ENCODE peak calls at places on chromosomes 3 and 15, in ten cellular contexts. P is K562, Q is tibial nerve, B is spleen, F is IMR-90, K is suprapubic skin, T is uterus, V is sigmoid colon, Z is stomach, J is body of pancreas. D is an unnamed sample.

GRCh38 chr3:140177943-140178342 is 243.0 kb downstream of the CLSTN2 start:
- DNase-seq in F (no peak), J (no peak), Z (no peak), P (no peak), B (no peak), K (no peak), Q (no peak), T (no peak), V (no peak), D (no peak)

GRCh38 chr3:157375342-157375986 is 61.2 kb upstream of the PTX3 start:
- DNase-seq in T (no peak), K (no peak), P (no peak), Q (no peak), F (peak; percentile 16), B (no peak), J (no peak), V (no peak), Z (no peak), D (no peak)

GRCh38 chr3:151351648-151352047 is 22.3 kb upstream of the P2RY13 start:
- DNase-seq in V (no peak), Z (no peak), T (no peak), F (no peak), B (no peak), P (no peak), K (no peak), J (no peak), Q (no peak), D (no peak)

GRCh38 chr3:82461049-82461889 is 699.8 kb upstream of the GBE1 start:
- DNase-seq in K (no peak), F (no peak), Z (no peak), Q (no peak), T (no peak), B (no peak), J (no peak), P (no peak), V (no peak), D (no peak)

GRCh38 chr3:195270350-195271115 is 426 bp downstream of the XXYLT1 start:
- DNase-seq in K (no peak), F (peak; percentile 69), P (peak; percentile 54), J (peak; percentile 72), Z (no peak), T (no peak), B (peak; percentile 96), V (peak; percentile 85), Q (peak; percentile 52), D (peak; percentile 69)

GRCh38 chr3:49122022-49122421 is 1.4 kb upstream of the USP19 start:
- DNase-seq in B (no peak), T (no peak), P (no peak), Z (no peak), V (no peak), K (no peak), F (no peak), Q (no peak), J (no peak), D (no peak)

GRCh38 chr3:122014741-122015140 is 7.3 kb downstream of the ILDR1 start:
- DNase-seq in J (no peak), Q (no peak), Z (no peak), T (no peak), F (no peak), P (no peak), B (no peak), V (no peak), K (no peak), D (no peak)

GRCh38 chr15:42092666-42093445 is 1.5 kb downstream of the PLA2G4D start:
- DNase-seq in V (no peak), B (no peak), K (no peak), Q (no peak), T (no peak), Z (peak; percentile 85), J (peak; percentile 15), F (no peak), P (no peak), D (no peak)

GRCh38 chr3:43054754-43055153 is 51.1 kb downstream of the POMGNT2 start:
- DNase-seq in J (no peak), F (no peak), Q (peak; percentile 0), T (no peak), K (no peak), P (no peak), Z (no peak), V (no peak), B (no peak), D (no peak)

GRCh38 chr15:44734839-44735481 is 1.4 kb upstream of the TRIM69 start:
- DNase-seq in V (no peak), T (no peak), B (no peak), P (no peak), J (no peak), F (no peak), K (no peak), Q (no peak), Z (no peak), D (no peak)

GRCh38 chr15:65087873-65088642 is 11.5 kb downstream of the KBTBD13 start:
- DNase-seq in T (peak; percentile 88), V (peak; percentile 97), Q (peak; percentile 42), P (no peak), J (no peak), Z (no peak), B (no peak), K (no peak), F (no peak), D (no peak)

DNA sequence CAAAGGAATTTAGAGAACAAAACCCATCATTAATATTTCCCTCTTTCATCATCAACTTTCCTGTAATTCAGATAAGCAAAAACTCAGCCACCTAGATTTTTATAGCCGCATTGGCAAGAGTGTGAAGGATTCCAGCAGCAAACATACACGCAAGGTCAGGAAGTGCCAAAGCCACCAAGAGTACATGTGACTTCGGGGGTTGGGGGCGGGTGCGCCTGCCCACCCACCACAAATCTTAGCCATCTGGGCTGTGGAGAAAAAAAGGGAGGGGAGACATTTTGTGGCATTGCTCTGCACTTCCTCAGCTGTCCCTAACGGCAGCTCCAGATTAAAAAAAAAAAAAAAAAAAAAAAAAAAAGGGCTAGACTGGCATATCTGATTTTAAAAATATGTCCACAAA is 148.4 kb downstream of the TNIK start:
- DNase-seq in K (no peak), Z (no peak), F (no peak), T (no peak), J (no peak), V (no peak), Q (no peak), B (no peak), P (no peak), D (no peak)
- H3K4me1 ChIP-seq in K (no peaks in the 10 kb centered on the region), Z (no peaks in the 10 kb centered on the region), F (peaks cover 1% of the 10 kb centered on the region), T (no peaks in the 10 kb centered on the region), J (no peaks in the 10 kb centered on the region), V (peaks cover 5% of the 10 kb centered on the region), Q (no peaks in the 10 kb centered on the region), B (no peaks in the 10 kb centered on the region), P (no peaks in the 10 kb centered on the region), D (no peaks in the 10 kb centered on the region)

GRCh38 chr15:63195257-63196023 is 6.0 kb downstream of the RAB8B start:
- DNase-seq in B (no peak), T (no peak), Z (no peak), V (peak; percentile 71), J (no peak), F (no peak), P (peak; percentile 41), Q (no peak), K (no peak), D (no peak)

GRCh38 chr15:63192604-63193206 is 3.3 kb downstream of the RAB8B start:
- DNase-seq in Z (no peak), V (no peak), K (no peak), Q (no peak), P (no peak), B (no peak), T (no peak), J (no peak), F (no peak), D (no peak)

GRCh38 chr15:63196846-63197245 is 7.4 kb downstream of the RAB8B start:
- DNase-seq in B (no peak), P (no peak), Z (no peak), V (no peak), T (no peak), Q (no peak), K (no peak), F (no peak), J (no peak), D (no peak)

GRCh38 chr15:63191895-63192603 is 2.6 kb downstream of the RAB8B start:
- DNase-seq in K (no peak), F (no peak), B (no peak), J (no peak), V (no peak), P (no peak), Q (no peak), Z (no peak), T (no peak), D (peak; percentile 59)

GRCh38 chr15:63194291-63194681 is 4.9 kb downstream of the RAB8B start:
- DNase-seq in T (no peak), F (no peak), Q (no peak), J (no peak), B (no peak), K (no peak), P (no peak), Z (no peak), V (no peak), D (no peak)
- H3K27ac ChIP-seq in T (peak overlapping the region; percentile 15), F (no peak overlapping the region), Q (peak overlapping the region; percentile 35), J (no peak overlapping the region), B (peak overlapping the region; percentile 92), K (peak overlapping the region; percentile 64), P (peak overlapping the region; percentile 56), Z (peak overlapping the region; percentile 14), V (peak overlapping the region; percentile 53), D (peak overlapping the region; percentile 57)

DNA sequence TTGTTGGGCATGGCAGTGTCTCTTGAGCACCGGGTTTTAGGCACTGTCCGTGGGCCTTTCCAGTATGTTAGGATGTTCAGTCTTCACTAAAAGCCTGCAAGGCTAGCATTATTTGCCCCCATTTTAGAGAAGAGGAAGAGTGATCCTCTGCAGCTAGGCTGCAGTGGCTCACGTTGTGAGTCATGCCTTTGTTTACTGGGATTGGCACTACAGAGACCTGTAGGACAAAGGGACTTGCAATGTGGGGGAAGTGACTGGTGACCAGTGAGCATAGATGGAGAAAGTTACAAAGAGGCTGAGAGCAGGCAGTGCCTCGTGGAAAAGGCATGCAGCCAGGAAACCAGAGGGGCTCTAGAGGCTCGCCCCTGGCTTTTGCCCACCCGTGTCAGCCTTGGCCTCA is 26.9 kb upstream of the CPNE9 start:
- DNase-seq in F (peak; percentile 26), Q (no peak), Z (no peak), B (no peak), V (no peak), T (no peak), K (no peak), J (no peak), P (no peak), D (no peak)
- TF ChIP-seq POLR2A in F (no peak), Q (no peak), Z (no peak), B (no peak), V (no peak), T (no peak), K (no peak), J (no peak), P (no peak), D (no peak)

DNA sequence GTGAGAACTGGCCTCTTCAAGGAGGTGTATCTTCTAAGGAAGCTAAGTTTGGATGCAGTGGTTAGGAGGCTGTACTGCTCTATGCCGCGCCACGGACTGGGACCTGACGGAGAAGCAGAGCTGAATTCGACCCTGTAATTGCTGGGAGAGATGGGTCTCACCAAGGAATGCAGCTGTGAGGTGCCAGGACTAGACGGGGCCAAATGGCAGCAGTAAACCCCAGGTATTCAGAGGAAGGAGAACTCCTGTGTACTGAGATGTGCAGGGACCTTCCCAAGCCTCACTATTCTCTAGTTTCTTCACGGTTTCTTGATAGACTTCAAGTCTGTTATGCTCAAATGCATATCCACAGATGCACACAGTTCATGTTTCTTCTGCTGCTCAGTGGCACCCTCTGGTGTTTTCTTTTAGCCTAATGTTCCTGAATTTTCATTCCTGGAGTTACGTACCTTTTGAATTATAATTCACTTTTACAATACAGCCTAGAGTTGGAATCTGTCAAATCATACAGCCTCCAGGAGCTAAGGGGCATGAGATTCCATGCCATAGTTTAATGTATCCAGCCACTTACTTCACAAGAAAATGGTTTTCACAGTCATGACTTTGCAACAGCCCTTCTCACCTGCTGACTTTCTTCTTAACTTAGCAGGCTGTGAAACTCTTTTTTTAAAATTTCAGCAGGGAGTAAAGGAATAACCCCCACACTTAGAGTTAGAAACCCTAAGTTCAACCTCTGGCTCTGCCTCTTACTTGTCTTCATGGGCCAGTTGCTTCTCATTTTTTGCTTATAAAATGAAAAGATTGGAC is 61.8 kb downstream of the GLDN start:
- DNase-seq in P (peak; percentile 34), T (no peak), J (no peak), Z (no peak), F (peak; percentile 49), B (no peak), Q (no peak), K (no peak), V (no peak), D (no peak)
- H3K4me1 ChIP-seq in P (no peaks in the 10 kb centered on the region), T (no peaks in the 10 kb centered on the region), J (no peaks in the 10 kb centered on the region), Z (no peaks in the 10 kb centered on the region), F (no peaks in the 10 kb centered on the region), B (peaks cover 13% of the 10 kb centered on the region), Q (no peaks in the 10 kb centered on the region), K (no peaks in the 10 kb centered on the region), V (peaks cover 7% of the 10 kb centered on the region), D (no peaks in the 10 kb centered on the region)